ENCODE peak calls at places on chromosome 7, in four cellular contexts. U, R, Z and N are unnamed samples.

GRCh38 chr7:130063036-130063435 is 7.3 kb upstream of the KLHDC10 start:
- DNase-seq in R (peak), Z (peak), U (peak), N (peak)

GRCh38 chr7:27647052-27647451 is 15.6 kb downstream of the HIBADH start:
- DNase-seq in Z (no peak), R (no peak), U (no peak), N (no peak)

GRCh38 chr7:149133311-149133710 is 7.2 kb upstream of the ZNF425 start:
- DNase-seq in U (no peak), R (no peak), Z (no peak), N (no peak)

GRCh38 chr7:1156782-1157535 is 3.0 kb downstream of the ZFAND2A start:
- DNase-seq in U (peak), Z (peak), R (no peak), N (no peak)

GRCh38 chr7:142303650-142304049 is 45.8 kb upstream of the PRSS58 start:
- DNase-seq in U (no peak), Z (no peak), R (no peak), N (peak)

GRCh38 chr7:32476816-32477648 is 13.1 kb downstream of the LSM5 start:
- DNase-seq in U (peak), Z (no peak), R (no peak), N (no peak)

GRCh38 chr7:141674201-141674671 is 27.7 kb downstream of the DENND11 start:
- DNase-seq in Z (peak), U (no peak), R (no peak), N (no peak)

GRCh38 chr7:2476776-2477446 is 713 bp upstream of the GRIFIN start:
- DNase-seq in R (no peak), Z (no peak), U (no peak), N (no peak)

DNA sequence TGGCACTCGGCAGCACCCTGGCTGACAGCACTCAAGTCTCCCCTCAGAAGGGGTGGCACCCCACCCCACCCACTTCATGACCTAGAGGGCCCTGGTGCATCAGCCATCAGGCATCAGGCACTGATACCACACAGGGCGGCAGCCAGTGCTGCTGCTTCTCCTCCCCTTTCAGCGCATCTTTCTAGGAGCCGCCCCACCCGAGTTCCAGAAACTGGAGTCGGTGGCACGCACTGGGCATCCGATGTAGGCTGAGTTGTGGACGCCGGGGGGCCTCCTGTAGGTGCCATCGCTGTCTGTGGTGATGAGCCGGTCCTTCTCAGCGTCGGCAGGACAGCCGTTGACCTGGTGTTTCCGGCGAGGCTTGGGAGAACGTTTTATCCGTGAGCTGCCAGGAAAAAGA is 69.7 kb upstream of the ATP6V0A4 start:
- DNase-seq in Z (no peak), U (no peak), R (no peak), N (no peak)
- TF ChIP-seq ELF4 in Z (no peak), U (no peak), R (no peak), N (no peak)

DNA sequence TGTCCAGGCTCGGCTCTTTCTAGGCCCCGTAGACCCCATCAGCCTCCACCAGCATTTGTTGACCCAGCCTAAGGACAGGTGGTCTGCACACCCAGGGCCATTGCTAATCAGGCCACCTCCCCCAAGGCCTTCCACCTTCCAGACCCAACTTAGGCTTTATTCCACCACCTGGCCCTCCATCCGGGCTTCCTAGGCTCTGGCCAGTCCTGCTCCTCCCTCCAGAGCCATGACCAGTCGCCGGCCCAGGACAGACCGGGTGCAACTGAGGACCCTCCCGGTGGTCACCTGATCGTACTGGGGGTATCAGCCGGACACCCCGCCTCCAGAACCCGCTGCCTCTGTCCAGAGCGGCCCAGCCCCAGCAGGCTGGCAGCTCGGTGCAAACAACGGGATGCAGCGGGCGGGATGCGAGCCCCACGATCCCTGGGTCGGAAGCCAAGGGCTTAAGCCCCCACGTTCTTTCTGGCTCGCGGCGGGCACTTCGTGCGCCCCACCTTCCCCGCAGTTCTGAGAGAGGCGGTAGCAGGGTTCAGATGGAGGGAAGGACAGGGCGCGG is 545 bp downstream of the NACAD start:
- DNase-seq in R (peak), Z (no peak), U (no peak), N (no peak)
- TF ChIP-seq ELF4 in R (no peak), Z (no peak), U (no peak), N (no peak)

GRCh38 chr7:107446988-107447387 is 22.9 kb upstream of the GPR22 start:
- DNase-seq in R (no peak), Z (no peak), U (no peak), N (no peak)
- TF ChIP-seq ELF4 in R (no peak), Z (no peak), U (no peak), N (no peak)

DNA sequence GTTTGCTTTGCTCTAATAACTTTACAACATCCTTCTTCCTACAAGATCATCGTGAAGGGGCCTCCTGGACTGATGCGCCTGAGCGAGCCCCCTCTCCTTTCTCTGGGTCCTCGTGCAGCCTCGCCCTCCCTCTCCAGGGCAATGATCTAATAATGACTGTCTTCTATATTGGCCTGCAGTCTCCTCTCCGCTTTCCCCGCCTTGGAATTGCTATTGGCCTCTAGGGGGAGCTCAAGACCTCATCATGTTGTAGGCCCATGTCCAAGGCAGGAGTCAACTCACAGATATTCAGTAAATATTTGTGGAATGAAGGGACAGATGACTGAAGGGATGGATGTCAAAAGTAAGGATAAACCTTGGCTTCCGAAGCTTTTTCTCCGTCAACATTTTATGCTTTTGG is 1180.3 kb downstream of the TYW1 start:
- DNase-seq in R (peak), Z (peak), U (peak), N (peak)
- TF ChIP-seq ELF4 in R (no peak), Z (no peak), U (no peak), N (no peak)

DNA sequence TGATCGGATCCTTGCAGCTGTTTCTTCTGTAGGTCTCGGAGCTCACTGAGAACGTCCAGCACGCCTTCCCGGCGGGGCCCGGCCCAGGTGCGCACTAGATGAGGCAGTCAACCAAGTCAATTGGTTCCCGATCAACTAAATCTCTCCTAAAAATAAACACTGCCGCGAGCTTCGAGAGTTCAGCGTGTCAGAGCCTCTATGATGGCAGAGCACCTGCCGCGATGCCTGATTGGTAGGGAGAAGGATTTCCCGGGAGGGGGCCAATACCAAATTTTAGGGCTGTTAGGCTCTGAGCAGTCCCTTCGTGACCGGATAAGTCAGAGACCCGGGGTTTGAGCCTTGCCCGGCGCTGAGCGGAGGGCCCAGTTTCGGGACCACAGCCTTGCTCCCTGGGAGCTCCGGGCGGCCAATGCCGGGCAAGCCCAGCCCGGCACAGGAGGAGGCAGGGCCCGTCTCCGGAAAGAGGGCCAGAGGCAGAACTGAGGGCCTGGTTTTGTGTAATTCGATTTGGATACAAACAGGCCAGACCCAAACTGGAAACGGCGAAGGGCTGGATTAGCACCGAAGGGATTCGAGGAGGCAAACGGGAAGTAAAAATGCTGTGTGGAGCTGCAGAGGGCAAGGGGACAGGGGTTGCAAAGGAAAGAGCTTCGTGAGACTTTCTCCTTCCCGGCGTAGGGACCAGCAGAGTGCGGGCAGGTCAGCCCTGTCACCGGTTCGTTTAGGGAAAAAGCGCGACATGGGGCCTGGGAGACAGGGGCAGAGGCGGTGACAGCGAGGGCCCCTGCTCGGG is 583 bp downstream of the SLC26A5 start:
- DNase-seq in U (no peak), R (peak), Z (no peak), N (no peak)
- TF ChIP-seq ELF4 in U (no peak), R (no peak), Z (no peak), N (no peak)

GRCh38 chr7:92547579-92547978 is 19.0 kb downstream of the RBM48 start:
- DNase-seq in R (no peak), Z (no peak), U (no peak), N (no peak)
- TF ChIP-seq ELF4 in R (no peak), Z (no peak), U (no peak), N (no peak)